ENCODE peak calls at places on chromosomes 13 and 19, in ten cellular contexts. L, G, F, M, P, Z, D, R, J and V are unnamed samples.

GRCh38 chr19:14758816-14759215 is 19.5 kb downstream of the ADGRE2 start:
- DNase-seq in Z (no peak), R (no peak), J (no peak), G (no peak), M (no peak), L (no peak), F (no peak), D (peak; percentile 56), P (no peak), V (no peak)

GRCh38 chr13:59776924-59777690 is 386.6 kb downstream of the DIAPH3 start:
- DNase-seq in M (peak; percentile 81), F (peak; percentile 16), P (no peak), Z (peak; percentile 84), J (no peak), G (no peak), L (peak; percentile 88), R (peak; percentile 88), D (peak; percentile 80), V (no peak)

GRCh38 chr19:7272856-7273578 is 21.2 kb downstream of the INSR start:
- DNase-seq in D (no peak), M (peak; percentile 20), P (no peak), F (no peak), J (no peak), L (no peak), Z (no peak), R (no peak), G (no peak), V (no peak)

GRCh38 chr19:38429055-38429810 is 3.2 kb upstream of the RASGRP4 start:
- DNase-seq in D (peak; percentile 32), F (no peak), P (no peak), R (peak; percentile 9), L (no peak), M (no peak), J (no peak), Z (peak; percentile 39), G (no peak), V (no peak)

GRCh38 chr13:43159007-43159406 is 135.6 kb downstream of the DNAJC15 start:
- DNase-seq in P (no peak), G (no peak), R (peak; percentile 69), F (no peak), M (peak; percentile 66), D (no peak), J (no peak), L (peak; percentile 62), Z (peak; percentile 60), V (no peak)

GRCh38 chr13:60562081-60562764 is 165.2 kb downstream of the TDRD3 start:
- DNase-seq in J (no peak), M (peak; percentile 6), F (no peak), R (no peak), D (peak; percentile 23), Z (peak; percentile 7), L (no peak), P (no peak), G (no peak), V (no peak)

GRCh38 chr19:37227996-37228395 is 10.0 kb downstream of the ZNF383 start:
- DNase-seq in M (no peak), P (no peak), F (no peak), Z (no peak), L (peak; percentile 10), D (no peak), G (no peak), J (no peak), R (peak; percentile 23), V (no peak)

GRCh38 chr19:18677156-18677555 is 6.3 kb upstream of the CRTC1 start:
- DNase-seq in R (no peak), M (no peak), J (no peak), G (no peak), Z (no peak), D (no peak), P (no peak), F (no peak), L (no peak), V (no peak)

GRCh38 chr19:55232986-55233385 is 4.4 kb upstream of the TMEM86B start:
- DNase-seq in Z (no peak), R (no peak), M (no peak), D (no peak), P (no peak), G (no peak), F (no peak), L (no peak), J (no peak), V (no peak)

GRCh38 chr13:32284927-32285632 is 30.1 kb downstream of the ZAR1L start:
- DNase-seq in D (peak; percentile 72), M (peak; percentile 89), P (no peak), R (peak; percentile 79), J (no peak), L (peak; percentile 85), Z (peak; percentile 18), F (peak; percentile 47), G (no peak), V (no peak)

GRCh38 chr13:95870421-95870820 is 182.8 kb downstream of the UGGT2 start:
- DNase-seq in D (no peak), L (no peak), J (no peak), F (no peak), P (no peak), M (no peak), G (no peak), Z (no peak), R (no peak), V (no peak)

GRCh38 chr19:40771101-40771539 is 4.2 kb upstream of the MIA start:
- DNase-seq in R (no peak), M (no peak), J (no peak), P (no peak), F (no peak), D (no peak), L (no peak), Z (no peak), G (no peak), V (no peak)

GRCh38 chr19:18205180-18205915 is 1.5 kb upstream of the RAB3A start:
- DNase-seq in G (peak; percentile 93), Z (peak; percentile 50), M (peak; percentile 83), L (peak; percentile 74), P (peak; percentile 80), F (no peak), R (peak; percentile 84), J (no peak), D (peak; percentile 32), V (peak; percentile 85)

GRCh38 chr19:31266731-31267130 is 82.5 kb downstream of the TSHZ3 start:
- DNase-seq in G (no peak), P (no peak), Z (no peak), R (no peak), J (no peak), L (no peak), M (no peak), F (no peak), D (no peak), V (no peak)

GRCh38 chr19:29668746-29669609 is 3.7 kb downstream of the PLEKHF1 start:
- DNase-seq in D (peak; percentile 68), P (no peak), Z (no peak), G (no peak), M (no peak), R (no peak), J (no peak), F (no peak), L (no peak), V (no peak)

DNA sequence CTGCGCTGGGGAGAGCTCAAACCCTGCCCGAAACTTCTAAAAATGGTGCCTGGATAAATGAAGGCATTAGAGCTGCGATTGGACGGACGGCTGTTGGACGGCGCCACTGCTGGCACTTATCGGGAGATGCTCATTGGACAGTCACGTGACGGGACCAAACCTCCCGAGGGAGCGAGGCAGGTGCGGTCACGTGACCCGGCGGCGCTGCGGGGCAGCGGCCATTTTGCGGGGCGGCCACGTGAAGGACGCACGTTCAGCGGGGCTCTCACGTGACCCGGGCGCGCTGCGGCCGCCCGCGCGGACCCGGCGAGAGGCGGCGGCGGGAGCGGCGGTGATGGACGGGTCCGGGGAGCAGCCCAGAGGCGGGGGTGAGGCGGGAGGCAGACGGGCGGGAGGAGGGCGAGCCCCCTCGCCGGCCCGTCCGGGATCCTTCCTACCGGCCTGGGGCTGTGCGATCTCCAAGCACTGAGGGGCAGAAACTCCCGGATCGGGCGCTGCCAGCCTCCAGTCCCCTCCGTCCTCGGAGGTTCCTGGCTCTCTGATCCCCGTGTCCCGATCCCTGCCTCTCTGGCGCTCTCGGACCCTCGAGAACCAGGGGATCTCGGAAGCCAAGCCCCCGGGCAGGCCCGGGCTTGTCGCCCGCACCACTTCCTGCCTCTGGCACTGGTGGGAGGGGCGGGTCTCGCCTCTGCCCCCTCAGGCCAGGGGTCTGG is at the start of gene BAX:
- DNase-seq in R (peak; percentile 99), P (peak; percentile 93), M (peak; percentile 97), L (peak; percentile 97), J (peak; percentile 61), D (peak; percentile 94), G (peak; percentile 97), F (peak; percentile 69), Z (peak; percentile 92), V (peak; percentile 97)
- TF ChIP-seq CTCF in R (no peak), P (no peak), M (no peak), L (no peak), J (no peak), D (no peak), G (no peak), F (no peak), Z (no peak), V (no peak)

GRCh38 chr19:48443731-48444128 is 2.1 kb upstream of the GRWD1 start:
- DNase-seq in G (no peak), F (no peak), Z (no peak), L (no peak), P (no peak), R (no peak), J (no peak), D (no peak), M (no peak), V (no peak)
- TF ChIP-seq CTCF in G (no peak), F (no peak), Z (no peak), L (no peak), P (no peak), R (no peak), J (no peak), D (no peak), M (no peak), V (no peak)

GRCh38 chr13:35771898-35772297 is 295.4 kb upstream of the MAB21L1 start:
- DNase-seq in J (no peak), Z (peak; percentile 93), R (peak; percentile 89), L (peak; percentile 86), M (peak; percentile 45), P (no peak), F (peak; percentile 93), D (peak; percentile 65), G (no peak), V (no peak)
- TF ChIP-seq CTCF in J (no peak), Z (no peak), R (no peak), L (peak; percentile 4), M (no peak), P (no peak), F (no peak), D (no peak), G (no peak), V (no peak)

DNA sequence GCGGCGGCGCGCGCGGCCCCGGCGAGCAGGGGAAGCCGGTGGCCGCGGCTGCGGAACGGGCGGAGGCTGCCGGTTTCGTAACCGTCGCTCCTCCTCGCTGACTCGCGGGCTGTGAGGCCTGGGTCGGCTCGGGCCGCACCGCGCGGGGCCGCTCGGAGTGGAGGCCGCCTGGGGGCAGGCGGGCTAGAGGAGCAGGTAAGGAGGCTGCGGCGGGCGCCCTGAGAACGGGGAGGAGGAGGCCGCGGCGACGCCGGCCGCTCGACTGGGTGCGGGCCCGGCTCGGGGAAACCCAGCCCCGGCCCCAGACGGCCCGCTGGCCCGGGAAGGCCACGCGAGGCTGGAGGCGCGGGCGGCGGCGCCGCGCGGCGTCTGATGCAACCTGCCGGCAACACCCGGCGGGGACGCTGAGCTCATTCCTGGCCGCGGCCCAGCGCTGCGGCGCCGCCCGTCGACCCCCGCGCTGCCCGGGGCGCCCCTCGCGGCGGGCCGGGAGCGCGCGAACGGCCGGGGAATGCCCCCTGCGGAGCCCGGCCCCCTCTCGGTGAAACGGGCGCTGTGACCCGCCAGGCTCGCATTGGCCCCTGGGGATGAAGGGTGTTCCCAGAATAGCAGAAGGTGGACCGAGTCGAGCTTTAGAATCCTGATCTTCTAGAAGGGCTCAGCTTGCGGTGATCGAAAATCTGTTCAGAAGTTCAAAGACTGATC is at the start of gene CEBPG:
- DNase-seq in M (peak; percentile 72), Z (peak; percentile 28), R (peak; percentile 89), D (peak; percentile 58), F (no peak), J (peak; percentile 21), L (peak; percentile 54), P (no peak), G (peak; percentile 67), V (peak; percentile 87)
- TF ChIP-seq CTCF in M (no peak), Z (peak; percentile 32), R (no peak), D (no peak), F (peak; percentile 23), J (no peak), L (peak; percentile 7), P (no peak), G (no peak), V (peak; percentile 35)